ENCODE peak calls at places on chromosome 5, in eight cellular contexts. A, D, R, W, U, X, F and Z are unnamed samples.

GRCh38 chr5:9544056-9544455 is 1.8 kb downstream of the SEMA5A start:
- DNase-seq in A (no peak), D (peak; percentile 22), R (no peak), W (no peak), U (no peak), X (no peak), F (no peak), Z (peak; percentile 9)

GRCh38 chr5:167011196-167011595 is 1280.2 kb upstream of the WWC1 start:
- DNase-seq in A (no peak), D (no peak), R (no peak), W (no peak), U (no peak), X (no peak), F (no peak), Z (no peak)

GRCh38 chr5:147689436-147689835 is 93.1 kb downstream of the JAKMIP2 start:
- DNase-seq in A (no peak), D (no peak), R (no peak), W (no peak), U (no peak), X (no peak), F (no peak), Z (no peak)

GRCh38 chr5:172887735-172888134 is 53.7 kb downstream of the ERGIC1 start:
- DNase-seq in A (peak; percentile 88), D (peak; percentile 95), R (no peak), W (no peak), U (peak; percentile 83), X (no peak), F (no peak), Z (peak; percentile 88)

GRCh38 chr5:63495225-63495624 is 467.0 kb downstream of the HTR1A start:
- DNase-seq in A (no peak), D (no peak), R (no peak), W (no peak), U (no peak), X (no peak), F (no peak), Z (no peak)

GRCh38 chr5:159403906-159404641 is 73.8 kb upstream of the IL12B start:
- DNase-seq in A (no peak), D (no peak), R (no peak), W (no peak), U (peak; percentile 65), X (no peak), F (peak; percentile 44), Z (peak; percentile 56)

GRCh38 chr5:180975338-180975737 is 13.3 kb upstream of the BTNL3 start:
- DNase-seq in A (no peak), D (no peak), R (no peak), W (no peak), U (no peak), X (no peak), F (peak; percentile 56), Z (no peak)

GRCh38 chr5:175638305-175638704 is 19.6 kb upstream of the HRH2 start:
- DNase-seq in A (no peak), D (no peak), R (no peak), W (no peak), U (no peak), X (no peak), F (peak; percentile 90), Z (no peak)

GRCh38 chr5:98333921-98334320 is 439.5 kb upstream of the RGMB start:
- DNase-seq in A (no peak), D (no peak), R (no peak), W (no peak), U (no peak), X (no peak), F (no peak), Z (no peak)

GRCh38 chr5:131245312-131245711 is 18.5 kb upstream of the CDC42SE2 start:
- DNase-seq in A (no peak), D (no peak), R (no peak), W (no peak), U (no peak), X (no peak), F (no peak), Z (no peak)

GRCh38 chr5:160021818-160022446 is 13.0 kb downstream of the TTC1 start:
- DNase-seq in A (peak; percentile 65), D (peak; percentile 78), R (peak; percentile 65), W (no peak), U (peak; percentile 47), X (peak; percentile 45), F (peak; percentile 73), Z (peak; percentile 70)

GRCh38 chr5:87268126-87268969 is 665 bp downstream of the RASA1 start:
- DNase-seq in A (peak; percentile 75), D (peak; percentile 60), R (peak; percentile 61), W (peak; percentile 6), U (peak; percentile 71), X (peak; percentile 70), F (no peak), Z (peak; percentile 67)

GRCh38 chr5:39473156-39473779 is 48.5 kb upstream of the DAB2 start:
- DNase-seq in A (no peak), D (peak; percentile 90), R (no peak), W (peak; percentile 29), U (peak; percentile 89), X (no peak), F (no peak), Z (peak; percentile 74)

GRCh38 chr5:68460147-68460760 is 244.7 kb downstream of the PIK3R1 start:
- DNase-seq in A (peak; percentile 57), D (peak; percentile 70), R (peak; percentile 29), W (no peak), U (peak; percentile 59), X (peak; percentile 38), F (peak; percentile 75), Z (peak; percentile 71)

GRCh38 chr5:27015758-27016157 is 22.6 kb downstream of the CDH9 start:
- DNase-seq in A (no peak), D (no peak), R (no peak), W (no peak), U (no peak), X (no peak), F (no peak), Z (no peak)

GRCh38 chr5:100787648-100788047 is 115.4 kb downstream of the ST8SIA4 start:
- DNase-seq in A (no peak), D (no peak), R (no peak), W (no peak), U (no peak), X (no peak), F (no peak), Z (no peak)

DNA sequence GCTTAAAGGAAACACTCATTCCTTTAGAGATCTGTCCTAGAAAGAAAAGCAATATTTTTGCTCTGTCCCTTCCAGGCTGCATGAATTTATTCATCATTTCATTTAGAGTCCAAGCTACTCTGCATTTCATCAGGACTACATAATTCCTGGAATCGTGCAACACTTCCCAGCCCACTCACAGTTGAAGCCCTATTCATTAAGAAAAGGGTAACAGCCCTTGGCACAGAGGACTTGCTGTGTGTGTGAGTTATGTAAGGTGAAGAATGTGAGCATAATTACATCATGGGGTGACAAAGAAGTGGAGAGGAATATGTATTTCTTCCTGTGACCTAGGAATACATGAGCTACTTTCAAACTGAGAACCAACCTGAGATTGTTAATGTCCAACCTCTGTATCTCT is 317.4 kb downstream of the ARHGEF28 start:
- DNase-seq in A (no peak), D (no peak), R (no peak), W (no peak), U (peak; percentile 60), X (no peak), F (no peak), Z (peak; percentile 40)
- H3K4me3 ChIP-seq in A (no peak overlapping the region), D (no peak overlapping the region), R (no peak overlapping the region), W (no peak overlapping the region), U (no peak overlapping the region), X (no peak overlapping the region), F (no peak overlapping the region), Z (no peak overlapping the region)

DNA sequence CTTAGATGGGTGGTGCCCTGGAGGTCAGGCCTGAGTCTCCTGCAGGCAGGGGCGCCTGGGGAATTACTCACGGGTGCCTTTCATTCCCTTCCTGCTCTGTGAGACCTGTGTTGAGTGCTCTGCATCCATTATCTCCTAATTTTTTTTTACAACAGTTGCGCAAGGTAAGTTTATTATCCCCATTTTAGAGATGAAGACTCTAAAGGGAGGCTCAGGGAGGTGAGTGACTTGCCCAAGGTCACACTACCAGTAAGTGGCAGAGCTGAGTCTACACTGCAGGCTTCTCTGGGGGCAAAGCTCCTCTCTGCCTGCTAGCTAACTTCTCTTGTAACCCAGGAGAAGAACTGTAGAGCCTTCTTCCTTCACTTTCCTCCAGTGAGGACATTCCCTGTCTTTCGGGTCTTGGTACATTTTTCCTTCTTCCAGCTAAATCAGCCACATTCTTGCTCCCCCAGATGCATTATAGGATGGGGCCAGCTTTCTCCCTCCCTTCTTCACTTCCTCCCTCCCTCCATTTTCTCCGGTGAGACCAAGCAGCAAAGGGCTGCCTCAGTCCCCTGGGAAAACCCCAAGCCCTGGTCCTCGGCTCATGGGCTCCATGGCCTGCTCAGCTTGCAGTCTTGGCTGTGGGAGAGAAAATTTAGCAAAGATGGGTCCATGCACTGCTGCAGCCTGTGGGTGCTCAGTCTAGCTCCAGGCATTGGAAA is 1.8 kb downstream of the PRR7 start:
- DNase-seq in A (no peak), D (no peak), R (no peak), W (no peak), U (no peak), X (no peak), F (peak; percentile 56), Z (no peak)
- TF ChIP-seq CTCF in A (no peak), D (no peak), R (no peak), W (no peak), U (no peak), X (no peak), F (no peak), Z (no peak)

GRCh38 chr5:138340008-138340407 is 1.9 kb downstream of the FAM53C start:
- DNase-seq in A (no peak), D (no peak), R (no peak), W (no peak), U (no peak), X (no peak), F (no peak), Z (no peak)
- H3K4me3 ChIP-seq in A (no peak overlapping the region), D (no peak overlapping the region), R (no peak overlapping the region), W (peak overlapping the region; percentile 77), U (no peak overlapping the region), X (no peak overlapping the region), F (peak overlapping the region; percentile 85), Z (peak overlapping the region; percentile 95)

GRCh38 chr5:6522983-6523382 is 74.3 kb downstream of the UBE2QL1 start:
- DNase-seq in A (no peak), D (no peak), R (no peak), W (no peak), U (no peak), X (no peak), F (no peak), Z (no peak)

GRCh38 chr5:6525422-6525821 is 76.8 kb downstream of the UBE2QL1 start:
- DNase-seq in A (no peak), D (no peak), R (no peak), W (no peak), U (no peak), X (no peak), F (no peak), Z (no peak)

GRCh38 chr5:6527749-6528455 is 79.2 kb downstream of the UBE2QL1 start:
- DNase-seq in A (no peak), D (no peak), R (no peak), W (no peak), U (no peak), X (no peak), F (no peak), Z (no peak)

GRCh38 chr5:6522337-6522736 is 73.7 kb downstream of the UBE2QL1 start:
- DNase-seq in A (no peak), D (no peak), R (no peak), W (no peak), U (no peak), X (no peak), F (no peak), Z (no peak)

DNA sequence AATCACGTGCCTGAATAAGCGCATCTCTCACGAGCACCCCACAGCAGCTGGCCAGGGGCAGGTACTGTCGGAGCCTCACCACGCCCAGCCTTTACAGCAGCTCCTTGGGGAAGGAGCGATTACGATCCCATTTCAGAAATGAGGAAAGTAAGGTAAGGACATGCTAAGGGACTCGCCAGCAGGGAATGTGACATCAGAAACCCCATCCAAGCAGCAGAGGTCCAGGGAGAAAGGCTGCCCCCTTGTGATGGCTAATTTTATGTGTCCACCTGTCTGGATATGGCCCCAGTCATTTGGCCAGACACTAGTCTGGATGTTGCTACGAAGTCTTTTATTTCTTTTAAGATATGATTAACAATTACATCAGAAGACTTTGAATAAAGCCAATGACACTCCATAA is 77.3 kb downstream of the UBE2QL1 start:
- DNase-seq in A (peak; percentile 46), D (peak; percentile 1), R (peak; percentile 52), W (no peak), U (no peak), X (peak; percentile 41), F (peak; percentile 48), Z (peak; percentile 9)
- TF ChIP-seq CTCF in A (peak; percentile 27), D (no peak), R (peak; percentile 15), W (peak; percentile 28), U (no peak), X (no peak), F (peak; percentile 48), Z (peak; percentile 44)